ENCODE peak calls at places on chromosomes 12 and 14, in seven cellular contexts. T is effector CD4-positive, alpha-beta T cell; S is endothelial cell; H is GM10248; Z is GM06990; C is NCI-H1092; X is H1. M is an unnamed sample.

GRCh38 chr12:49893753-49894752 is 9.6 kb downstream of the FAIM2 start:
- DNase-seq in C (no peak), T (no peak), S (no peak), Z (peak), X (no peak), H (no peak), M (no peak)

GRCh38 chr12:120402217-120402616 is 33.3 kb upstream of the MSI1 start:
- DNase-seq in X (peak), C (no peak), S (no peak), Z (no peak), T (no peak), H (no peak), M (no peak)

GRCh38 chr14:38989917-38990546 is 113.0 kb downstream of the SEC23A start:
- DNase-seq in C (no peak), Z (no peak), X (no peak), H (no peak), T (no peak), S (no peak), M (peak)

GRCh38 chr12:71576546-71576945 is 87.1 kb downstream of the ZFC3H1 start:
- DNase-seq in X (no peak), T (no peak), C (no peak), Z (no peak), H (no peak), S (no peak), M (no peak)

GRCh38 chr12:5511644-5512584 is 80.0 kb downstream of the NTF3 start:
- DNase-seq in S (peak), T (no peak), C (no peak), Z (peak), X (peak), H (peak), M (no peak)

GRCh38 chr12:94150483-94151225 is 2.3 kb downstream of the PLXNC1 start:
- DNase-seq in S (no peak), T (no peak), H (peak), C (peak), Z (peak), X (no peak), M (no peak)

GRCh38 chr14:64410084-64410774 is 22.1 kb downstream of the MTHFD1 start:
- DNase-seq in H (no peak), T (no peak), Z (no peak), X (no peak), S (no peak), C (no peak), M (no peak)

GRCh38 chr14:63214417-63215196 is 10.4 kb downstream of the RHOJ start:
- DNase-seq in S (no peak), C (no peak), T (no peak), X (no peak), Z (no peak), H (no peak), M (no peak)

GRCh38 chr12:52221912-52222457 is 11.1 kb upstream of the KRT7 start:
- DNase-seq in Z (peak), C (no peak), H (no peak), T (peak), S (peak), X (peak), M (no peak)

GRCh38 chr12:96230646-96231045 is 36.5 kb downstream of the ELK3 start:
- DNase-seq in Z (no peak), S (no peak), T (no peak), C (no peak), H (no peak), X (no peak), M (no peak)

M was measured in GM12864.